ENCODE peak calls at places on chromosomes 16 and 17, in eight cellular contexts. F is lower leg skin, D is dermis blood vessel endothelial cell, X is fibroblast of the aortic adventitia, I is heart left ventricle, G is AG04450, O is ELR, P is pons. W is an unnamed sample.

GRCh38 chr17:10226930-10227695 is 28.7 kb upstream of the GAS7 start:
- DNase-seq in F (peak), G (no peak), X (peak), O (peak), I (peak), P (peak), D (no peak), W (no peak)

GRCh38 chr17:30203471-30203981 is 32.0 kb downstream of the SLC6A4 start:
- DNase-seq in I (no peak), X (no peak), G (no peak), O (no peak), F (peak), D (peak), P (no peak), W (no peak)

GRCh38 chr16:54932737-54933254 is 2.1 kb downstream of the IRX5 start:
- DNase-seq in G (no peak), X (no peak), P (no peak), I (peak), O (no peak), D (peak), F (no peak), W (no peak)

GRCh38 chr17:38579934-38580333 is 25.8 kb downstream of the SRCIN1 start:
- DNase-seq in F (no peak), I (peak), G (no peak), X (peak), O (peak), P (peak), D (peak), W (no peak)

GRCh38 chr17:28270926-28271325 is 48.1 kb upstream of the TMEM97 start:
- DNase-seq in G (no peak), P (no peak), O (no peak), X (no peak), F (peak), D (no peak), I (no peak), W (no peak)

GRCh38 chr17:28043296-28043695 is 819 bp downstream of the NLK start:
- DNase-seq in D (no peak), F (no peak), I (no peak), X (no peak), G (no peak), O (no peak), P (no peak), W (no peak)

GRCh38 chr16:86951831-86952598 is 365.2 kb downstream of the C16orf95 start:
- DNase-seq in O (peak), D (peak), I (peak), G (peak), X (peak), F (no peak), P (no peak), W (no peak)

GRCh38 chr16:87465306-87465705 is 27.5 kb downstream of the ZCCHC14 start:
- DNase-seq in O (peak), D (peak), I (peak), X (peak), P (no peak), F (peak), G (peak), W (peak)

GRCh38 chr17:16512011-16512410 is 20.0 kb upstream of the LRRC75A start:
- DNase-seq in F (no peak), I (no peak), P (no peak), O (no peak), G (no peak), D (no peak), X (no peak), W (no peak)

GRCh38 chr16:1143761-1144450 is 9.0 kb upstream of the CACNA1H start:
- DNase-seq in G (no peak), D (no peak), O (no peak), X (no peak), P (no peak), I (no peak), F (no peak), W (no peak)

GRCh38 chr17:61335105-61335844 is 64.4 kb upstream of the TBX2 start:
- DNase-seq in G (no peak), X (peak), P (no peak), D (no peak), I (peak), F (no peak), O (peak), W (no peak)

GRCh38 chr16:2337431-2338296 is 2.9 kb downstream of the ABCA3 start:
- DNase-seq in D (peak), O (no peak), X (no peak), I (no peak), P (no peak), F (peak), G (no peak), W (no peak)

GRCh38 chr17:13476722-13477121 is 125.0 kb downstream of the HS3ST3A1 start:
- DNase-seq in P (no peak), I (no peak), F (no peak), O (peak), X (peak), D (no peak), G (no peak), W (peak)

GRCh38 chr16:68744744-68745280 is 7.7 kb downstream of the CDH1 start:
- DNase-seq in X (no peak), I (no peak), G (no peak), F (no peak), P (no peak), O (no peak), D (no peak), W (no peak)

GRCh38 chr17:27560668-27561067 is 70.3 kb upstream of the LGALS9 start:
- DNase-seq in G (no peak), P (no peak), I (peak), F (no peak), X (peak), D (peak), O (no peak), W (no peak)

GRCh38 chr17:17818088-17818526 is 18.7 kb downstream of the SREBF1 start:
- DNase-seq in P (no peak), G (no peak), F (no peak), I (no peak), O (peak), X (peak), D (no peak), W (no peak)